ENCODE peak calls at places on chromosome 15, in seven cellular contexts. One of them, this sample, is unnamed.

GRCh38 chr15:42494998-42495360 is 455 bp upstream of the SNAP23 start:
- DNase-seq in stomach: peak; percentile 47
- DNase-seq in sigmoid colon: peak; percentile 74
- DNase-seq in CD8-positive, alpha-beta T cell: peak; percentile 21
- DNase-seq in body of pancreas: peak; percentile 78
- DNase-seq in mammary epithelial cell: peak; percentile 64
- DNase-seq in left ventricle myocardium inferior: no peak
- DNase-seq in this sample: peak; percentile 29

GRCh38 chr15:80609512-80609946 is 85.6 kb upstream of the ABHD17C start:
- DNase-seq in stomach: no peak
- DNase-seq in CD8-positive, alpha-beta T cell: no peak
- DNase-seq in body of pancreas: no peak
- DNase-seq in left ventricle myocardium inferior: no peak
- DNase-seq in mammary epithelial cell: no peak
- DNase-seq in sigmoid colon: no peak
- DNase-seq in this sample: no peak

GRCh38 chr15:41713047-41713446 is 52.8 kb downstream of the MGA start:
- DNase-seq in body of pancreas: peak; percentile 24
- DNase-seq in left ventricle myocardium inferior: no peak
- DNase-seq in mammary epithelial cell: no peak
- DNase-seq in CD8-positive, alpha-beta T cell: no peak
- DNase-seq in stomach: peak; percentile 59
- DNase-seq in sigmoid colon: peak; percentile 79
- DNase-seq in this sample: no peak

GRCh38 chr15:64877435-64877834 is 34.3 kb upstream of the ANKDD1A start:
- DNase-seq in left ventricle myocardium inferior: peak; percentile 79
- DNase-seq in stomach: peak; percentile 53
- DNase-seq in mammary epithelial cell: no peak
- DNase-seq in sigmoid colon: peak; percentile 86
- DNase-seq in body of pancreas: peak; percentile 83
- DNase-seq in CD8-positive, alpha-beta T cell: no peak
- DNase-seq in this sample: peak; percentile 85

GRCh38 chr15:60758961-60759729 is 280.2 kb upstream of the ICE2 start:
- DNase-seq in left ventricle myocardium inferior: no peak
- DNase-seq in CD8-positive, alpha-beta T cell: no peak
- DNase-seq in stomach: no peak
- DNase-seq in mammary epithelial cell: peak; percentile 76
- DNase-seq in sigmoid colon: no peak
- DNase-seq in body of pancreas: no peak
- DNase-seq in this sample: no peak

GRCh38 chr15:88238618-88239430 is 17.7 kb downstream of the NTRK3 start:
- DNase-seq in stomach: no peak
- DNase-seq in body of pancreas: no peak
- DNase-seq in CD8-positive, alpha-beta T cell: no peak
- DNase-seq in left ventricle myocardium inferior: no peak
- DNase-seq in mammary epithelial cell: peak; percentile 27
- DNase-seq in sigmoid colon: no peak
- DNase-seq in this sample: no peak

GRCh38 chr15:82850731-82851130 is 41.3 kb downstream of the WHAMM start:
- DNase-seq in left ventricle myocardium inferior: no peak
- DNase-seq in body of pancreas: no peak
- DNase-seq in stomach: peak; percentile 3
- DNase-seq in CD8-positive, alpha-beta T cell: no peak
- DNase-seq in mammary epithelial cell: no peak
- DNase-seq in sigmoid colon: no peak
- DNase-seq in this sample: peak; percentile 45

GRCh38 chr15:59678620-59679019 is 10.5 kb downstream of the BNIP2 start:
- DNase-seq in stomach: no peak
- DNase-seq in body of pancreas: no peak
- DNase-seq in CD8-positive, alpha-beta T cell: no peak
- DNase-seq in mammary epithelial cell: no peak
- DNase-seq in sigmoid colon: no peak
- DNase-seq in left ventricle myocardium inferior: no peak
- DNase-seq in this sample: no peak

GRCh38 chr15:67766963-67767362 is 58.3 kb upstream of the SKOR1 start:
- DNase-seq in left ventricle myocardium inferior: no peak
- DNase-seq in body of pancreas: no peak
- DNase-seq in sigmoid colon: no peak
- DNase-seq in mammary epithelial cell: no peak
- DNase-seq in CD8-positive, alpha-beta T cell: no peak
- DNase-seq in stomach: no peak
- DNase-seq in this sample: no peak

GRCh38 chr15:50123861-50124556 is 5.0 kb upstream of the ATP8B4 start:
- DNase-seq in left ventricle myocardium inferior: no peak
- DNase-seq in body of pancreas: no peak
- DNase-seq in CD8-positive, alpha-beta T cell: no peak
- DNase-seq in mammary epithelial cell: no peak
- DNase-seq in sigmoid colon: no peak
- DNase-seq in stomach: no peak
- DNase-seq in this sample: no peak

GRCh38 chr15:82081904-82082810 is 36.3 kb upstream of the MEX3B start:
- DNase-seq in mammary epithelial cell: peak; percentile 69
- DNase-seq in sigmoid colon: no peak
- DNase-seq in left ventricle myocardium inferior: no peak
- DNase-seq in stomach: no peak
- DNase-seq in CD8-positive, alpha-beta T cell: no peak
- DNase-seq in body of pancreas: no peak
- DNase-seq in this sample: peak; percentile 80

GRCh38 chr15:28953573-28954195 is 67.9 kb downstream of the APBA2 start:
- DNase-seq in CD8-positive, alpha-beta T cell: no peak
- DNase-seq in mammary epithelial cell: no peak
- DNase-seq in stomach: no peak
- DNase-seq in left ventricle myocardium inferior: no peak
- DNase-seq in sigmoid colon: peak; percentile 32
- DNase-seq in body of pancreas: no peak
- DNase-seq in this sample: no peak

GRCh38 chr15:100043069-100043641 is 298.6 kb downstream of the ADAMTS17 start:
- DNase-seq in stomach: no peak
- DNase-seq in body of pancreas: peak; percentile 69
- DNase-seq in CD8-positive, alpha-beta T cell: no peak
- DNase-seq in mammary epithelial cell: peak; percentile 75
- DNase-seq in left ventricle myocardium inferior: no peak
- DNase-seq in sigmoid colon: no peak
- DNase-seq in this sample: peak; percentile 87

GRCh38 chr15:23422099-23422945 is 24.7 kb downstream of the GOLGA6L2 start:
- DNase-seq in CD8-positive, alpha-beta T cell: no peak
- DNase-seq in body of pancreas: no peak
- DNase-seq in stomach: no peak
- DNase-seq in mammary epithelial cell: no peak
- DNase-seq in sigmoid colon: peak; percentile 52
- DNase-seq in left ventricle myocardium inferior: no peak
- DNase-seq in this sample: peak; percentile 68

GRCh38 chr15:66679657-66680108 is 22.4 kb upstream of the SMAD6 start:
- DNase-seq in body of pancreas: no peak
- DNase-seq in sigmoid colon: no peak
- DNase-seq in left ventricle myocardium inferior: peak; percentile 52
- DNase-seq in CD8-positive, alpha-beta T cell: no peak
- DNase-seq in stomach: peak; percentile 36
- DNase-seq in mammary epithelial cell: no peak
- DNase-seq in this sample: no peak

GRCh38 chr15:67967871-67968423 is 86.2 kb upstream of the PIAS1 start:
- DNase-seq in sigmoid colon: peak; percentile 93
- DNase-seq in left ventricle myocardium inferior: peak; percentile 82
- DNase-seq in CD8-positive, alpha-beta T cell: no peak
- DNase-seq in stomach: peak; percentile 76
- DNase-seq in mammary epithelial cell: peak; percentile 27
- DNase-seq in body of pancreas: peak; percentile 75
- DNase-seq in this sample: peak; percentile 77

GRCh38 chr15:100833432-100834389 is 45.9 kb upstream of the ALDH1A3 start:
- DNase-seq in mammary epithelial cell: no peak
- DNase-seq in sigmoid colon: no peak
- DNase-seq in left ventricle myocardium inferior: no peak
- DNase-seq in body of pancreas: no peak
- DNase-seq in stomach: no peak
- DNase-seq in CD8-positive, alpha-beta T cell: no peak
- DNase-seq in this sample: no peak

GRCh38 chr15:84001655-84002054 is 233.9 kb upstream of the GOLGA6L4 start:
- DNase-seq in CD8-positive, alpha-beta T cell: no peak
- DNase-seq in mammary epithelial cell: no peak
- DNase-seq in left ventricle myocardium inferior: no peak
- DNase-seq in body of pancreas: no peak
- DNase-seq in sigmoid colon: no peak
- DNase-seq in stomach: no peak
- DNase-seq in this sample: no peak

GRCh38 chr15:58839485-58839884 is 68.4 kb downstream of the MINDY2 start:
- DNase-seq in mammary epithelial cell: peak; percentile 7
- DNase-seq in sigmoid colon: no peak
- DNase-seq in stomach: no peak
- DNase-seq in CD8-positive, alpha-beta T cell: no peak
- DNase-seq in left ventricle myocardium inferior: no peak
- DNase-seq in body of pancreas: no peak
- DNase-seq in this sample: no peak

GRCh38 chr15:100733088-100733487 is 130.7 kb downstream of the ASB7 start:
- DNase-seq in mammary epithelial cell: peak; percentile 39
- DNase-seq in sigmoid colon: no peak
- DNase-seq in body of pancreas: no peak
- DNase-seq in stomach: no peak
- DNase-seq in CD8-positive, alpha-beta T cell: no peak
- DNase-seq in left ventricle myocardium inferior: no peak
- DNase-seq in this sample: peak; percentile 92

GRCh38 chr15:68001811-68002210 is 52.3 kb upstream of the PIAS1 start:
- DNase-seq in stomach: no peak
- DNase-seq in mammary epithelial cell: no peak
- DNase-seq in CD8-positive, alpha-beta T cell: no peak
- DNase-seq in sigmoid colon: no peak
- DNase-seq in left ventricle myocardium inferior: no peak
- DNase-seq in body of pancreas: no peak
- DNase-seq in this sample: no peak

GRCh38 chr15:90989040-90989768 is 5.1 kb downstream of the PRC1 start:
- DNase-seq in stomach: no peak
- DNase-seq in CD8-positive, alpha-beta T cell: no peak
- DNase-seq in mammary epithelial cell: no peak
- DNase-seq in sigmoid colon: no peak
- DNase-seq in left ventricle myocardium inferior: no peak
- DNase-seq in body of pancreas: no peak
- DNase-seq in this sample: no peak

GRCh38 chr15:40192942-40193341 is 32.1 kb downstream of the BUB1B start:
- DNase-seq in CD8-positive, alpha-beta T cell: no peak
- DNase-seq in left ventricle myocardium inferior: no peak
- DNase-seq in body of pancreas: no peak
- DNase-seq in stomach: no peak
- DNase-seq in sigmoid colon: no peak
- DNase-seq in mammary epithelial cell: peak; percentile 4
- DNase-seq in this sample: peak; percentile 21

GRCh38 chr15:40190591-40190990 is 29.7 kb downstream of the BUB1B start:
- DNase-seq in CD8-positive, alpha-beta T cell: no peak
- DNase-seq in body of pancreas: no peak
- DNase-seq in sigmoid colon: no peak
- DNase-seq in left ventricle myocardium inferior: no peak
- DNase-seq in stomach: no peak
- DNase-seq in mammary epithelial cell: peak; percentile 67
- DNase-seq in this sample: peak; percentile 16
- H3K9me3 ChIP-seq in CD8-positive, alpha-beta T cell: no peaks in the 10 kb centered on the region
- H3K9me3 ChIP-seq in body of pancreas: no peaks in the 10 kb centered on the region
- H3K9me3 ChIP-seq in sigmoid colon: no peaks in the 10 kb centered on the region
- H3K9me3 ChIP-seq in left ventricle myocardium inferior: no peaks in the 10 kb centered on the region
- H3K9me3 ChIP-seq in stomach: no peaks in the 10 kb centered on the region
- H3K9me3 ChIP-seq in mammary epithelial cell: no peaks in the 10 kb centered on the region
- H3K9me3 ChIP-seq in this sample: no peaks in the 10 kb centered on the region

GRCh38 chr15:25090073-25090733 is 135.4 kb downstream of the SNRPN start:
- DNase-seq in CD8-positive, alpha-beta T cell: no peak
- DNase-seq in mammary epithelial cell: no peak
- DNase-seq in stomach: no peak
- DNase-seq in sigmoid colon: no peak
- DNase-seq in left ventricle myocardium inferior: no peak
- DNase-seq in body of pancreas: no peak
- DNase-seq in this sample: no peak
- H3K9me3 ChIP-seq in CD8-positive, alpha-beta T cell: peaks cover 43% of the 10 kb centered on the region
- H3K9me3 ChIP-seq in mammary epithelial cell: peaks cover 56% of the 10 kb centered on the region
- H3K9me3 ChIP-seq in stomach: peaks cover 100% of the 10 kb centered on the region
- H3K9me3 ChIP-seq in sigmoid colon: peaks cover 64% of the 10 kb centered on the region
- H3K9me3 ChIP-seq in left ventricle myocardium inferior: peaks cover 100% of the 10 kb centered on the region
- H3K9me3 ChIP-seq in body of pancreas: no peaks in the 10 kb centered on the region
- H3K9me3 ChIP-seq in this sample: no peaks in the 10 kb centered on the region

GRCh38 chr15:75143738-75144334 is 57.8 kb upstream of the C15orf39 start:
- DNase-seq in CD8-positive, alpha-beta T cell: no peak
- DNase-seq in left ventricle myocardium inferior: no peak
- DNase-seq in body of pancreas: no peak
- DNase-seq in sigmoid colon: no peak
- DNase-seq in mammary epithelial cell: no peak
- DNase-seq in stomach: no peak
- DNase-seq in this sample: no peak
- H3K9me3 ChIP-seq in CD8-positive, alpha-beta T cell: peaks cover 16% of the 10 kb centered on the region
- H3K9me3 ChIP-seq in left ventricle myocardium inferior: peaks cover 71% of the 10 kb centered on the region
- H3K9me3 ChIP-seq in body of pancreas: peaks cover 5% of the 10 kb centered on the region
- H3K9me3 ChIP-seq in sigmoid colon: peaks cover 19% of the 10 kb centered on the region
- H3K9me3 ChIP-seq in mammary epithelial cell: peaks cover 24% of the 10 kb centered on the region
- H3K9me3 ChIP-seq in stomach: peaks cover 75% of the 10 kb centered on the region
- H3K9me3 ChIP-seq in this sample: peaks cover 27% of the 10 kb centered on the region

DNA sequence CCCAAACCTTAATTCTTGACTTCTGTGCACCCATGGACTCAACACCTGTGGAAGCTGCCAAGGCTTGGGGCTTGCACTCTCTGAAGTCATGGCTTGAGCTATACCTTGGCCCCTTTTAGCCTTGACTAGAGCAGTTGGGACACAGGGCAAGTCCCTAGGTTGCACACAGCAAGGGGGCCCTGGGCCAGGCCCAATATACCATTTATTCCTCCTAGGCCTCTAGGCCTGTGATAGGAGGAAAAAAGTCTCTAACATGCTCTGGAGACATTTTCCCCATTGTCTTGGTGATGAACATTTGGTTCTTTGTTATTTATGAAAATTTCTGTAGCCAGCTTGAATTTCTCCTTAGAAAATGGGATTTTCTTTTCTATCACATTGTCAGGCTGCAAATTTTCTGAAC is 186.1 kb downstream of the SEMA6D start:
- DNase-seq in left ventricle myocardium inferior: no peak
- DNase-seq in CD8-positive, alpha-beta T cell: no peak
- DNase-seq in body of pancreas: no peak
- DNase-seq in stomach: no peak
- DNase-seq in sigmoid colon: no peak
- DNase-seq in mammary epithelial cell: no peak
- DNase-seq in this sample: no peak
- H3K9me3 ChIP-seq in left ventricle myocardium inferior: peaks cover 32% of the 10 kb centered on the region
- H3K9me3 ChIP-seq in CD8-positive, alpha-beta T cell: no peaks in the 10 kb centered on the region
- H3K9me3 ChIP-seq in body of pancreas: no peaks in the 10 kb centered on the region
- H3K9me3 ChIP-seq in stomach: peaks cover 27% of the 10 kb centered on the region
- H3K9me3 ChIP-seq in sigmoid colon: peaks cover 4% of the 10 kb centered on the region
- H3K9me3 ChIP-seq in mammary epithelial cell: peaks cover 8% of the 10 kb centered on the region
- H3K9me3 ChIP-seq in this sample: no peaks in the 10 kb centered on the region

DNA sequence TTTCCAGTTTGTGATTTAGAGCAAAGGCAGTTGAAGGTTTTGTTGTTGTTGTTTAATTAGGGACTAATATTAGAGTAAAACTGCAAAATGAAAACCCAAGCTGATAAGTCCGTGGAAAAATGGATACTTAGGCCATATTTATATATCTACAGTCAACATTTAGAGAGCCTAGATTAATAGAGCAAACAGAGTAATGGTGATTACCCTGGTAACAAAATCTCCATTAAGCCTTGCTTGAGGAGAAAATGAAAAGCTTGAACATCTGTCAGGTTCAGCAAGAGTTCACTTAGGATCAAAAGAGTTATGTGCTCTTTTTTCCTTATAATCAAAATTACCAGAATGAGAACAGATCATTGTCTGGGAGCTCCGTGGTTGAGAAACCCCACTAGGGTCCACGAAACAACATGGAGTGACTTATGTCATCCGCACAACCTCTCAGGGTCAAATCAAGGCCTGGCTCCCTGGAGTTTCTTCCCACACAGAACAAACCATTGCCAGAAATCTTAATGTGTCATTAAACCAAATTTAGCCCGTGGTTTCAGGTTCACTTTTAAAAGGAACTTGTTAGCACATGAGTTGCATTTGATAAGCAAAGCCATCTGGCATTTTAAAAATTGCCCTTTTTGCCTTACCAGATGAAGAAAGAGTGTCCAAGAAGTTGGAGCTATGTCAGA is 381.2 kb downstream of the GABRB3 start:
- DNase-seq in CD8-positive, alpha-beta T cell: no peak
- DNase-seq in body of pancreas: peak; percentile 8
- DNase-seq in mammary epithelial cell: no peak
- DNase-seq in left ventricle myocardium inferior: no peak
- DNase-seq in stomach: no peak
- DNase-seq in sigmoid colon: no peak
- DNase-seq in this sample: no peak
- H3K9me3 ChIP-seq in CD8-positive, alpha-beta T cell: no peaks in the 10 kb centered on the region
- H3K9me3 ChIP-seq in body of pancreas: no peaks in the 10 kb centered on the region
- H3K9me3 ChIP-seq in mammary epithelial cell: peaks cover 52% of the 10 kb centered on the region
- H3K9me3 ChIP-seq in left ventricle myocardium inferior: no peaks in the 10 kb centered on the region
- H3K9me3 ChIP-seq in stomach: peaks cover 6% of the 10 kb centered on the region
- H3K9me3 ChIP-seq in sigmoid colon: no peaks in the 10 kb centered on the region
- H3K9me3 ChIP-seq in this sample: no peaks in the 10 kb centered on the region